ENCODE peak calls at places on chromosomes 5 and 9, in eight cellular contexts. C, M, B, F, H, P, A and J are unnamed samples.

GRCh38 chr5:145340099-145340498 is 495.0 kb downstream of the PRELID2 start:
- DNase-seq in C (no peak), M (no peak), B (no peak), F (no peak), H (no peak), P (no peak), A (no peak), J (no peak)

GRCh38 chr5:43802119-43802518 is 199.1 kb downstream of the NNT start:
- DNase-seq in C (peak), M (peak), B (no peak), F (peak), H (no peak), P (no peak), A (peak), J (peak)

GRCh38 chr5:29982446-29982845 is 1211.0 kb upstream of the CDH6 start:
- DNase-seq in C (no peak), M (no peak), B (no peak), F (no peak), H (no peak), P (no peak), A (no peak), J (no peak)

GRCh38 chr5:178117911-178118310 is 4.6 kb downstream of the N4BP3 start:
- DNase-seq in C (no peak), M (no peak), B (no peak), F (no peak), H (no peak), P (no peak), A (no peak), J (no peak)

GRCh38 chr9:114852050-114852594 is 46.3 kb upstream of the TNFSF15 start:
- DNase-seq in C (peak), M (peak), B (no peak), F (no peak), H (peak), P (no peak), A (peak), J (peak)

GRCh38 chr5:79487251-79487650 is 26.7 kb downstream of the HOMER1 start:
- DNase-seq in C (no peak), M (no peak), B (no peak), F (no peak), H (no peak), P (no peak), A (no peak), J (no peak)

GRCh38 chr5:157481255-157481654 is 21.2 kb downstream of the NIPAL4 start:
- DNase-seq in C (no peak), M (no peak), B (no peak), F (no peak), H (no peak), P (no peak), A (no peak), J (no peak)

GRCh38 chr5:129899454-129899853 is 4.8 kb upstream of the CHSY3 start:
- DNase-seq in C (peak), M (peak), B (no peak), F (no peak), H (no peak), P (peak), A (peak), J (no peak)

GRCh38 chr9:122360891-122361290 is 9.9 kb upstream of the PTGS1 start:
- DNase-seq in C (peak), M (no peak), B (no peak), F (peak), H (no peak), P (no peak), A (peak), J (no peak)

GRCh38 chr5:109483395-109483974 is 73.7 kb upstream of the PJA2 start:
- DNase-seq in C (no peak), M (no peak), B (no peak), F (no peak), H (no peak), P (no peak), A (no peak), J (no peak)

GRCh38 chr9:101117091-101117490 is 88.6 kb downstream of the PLPPR1 start:
- DNase-seq in C (no peak), M (no peak), B (no peak), F (no peak), H (no peak), P (no peak), A (peak), J (no peak)

GRCh38 chr9:88017086-88017485 is 42.8 kb upstream of the CDK20 start:
- DNase-seq in C (peak), M (peak), B (no peak), F (no peak), H (no peak), P (no peak), A (no peak), J (no peak)

GRCh38 chr9:124708070-124708469 is 63.0 kb downstream of the NR6A1 start:
- DNase-seq in C (peak), M (no peak), B (no peak), F (no peak), H (no peak), P (no peak), A (no peak), J (no peak)

GRCh38 chr5:152864993-152865392 is 459.9 kb upstream of the NMUR2 start:
- DNase-seq in C (no peak), M (no peak), B (peak), F (no peak), H (no peak), P (no peak), A (no peak), J (no peak)

GRCh38 chr9:127457191-127457878 is 6.0 kb downstream of the LRSAM1 start:
- DNase-seq in C (no peak), M (no peak), B (no peak), F (no peak), H (no peak), P (no peak), A (no peak), J (no peak)

GRCh38 chr5:174307031-174307408 is 261.5 kb downstream of the NSG2 start:
- DNase-seq in C (no peak), M (no peak), B (no peak), F (no peak), H (no peak), P (no peak), A (no peak), J (no peak)

GRCh38 chr5:122093415-122093814 is 15.4 kb upstream of the LOX start:
- DNase-seq in C (peak), M (peak), B (no peak), F (no peak), H (no peak), P (no peak), A (no peak), J (peak)

GRCh38 chr9:72952394-72952720 is 496 bp downstream of the ALDH1A1 start:
- DNase-seq in C (no peak), M (no peak), B (no peak), F (no peak), H (no peak), P (peak), A (no peak), J (no peak)

GRCh38 chr9:72951520-72952393 is 1.1 kb downstream of the ALDH1A1 start:
- DNase-seq in C (no peak), M (no peak), B (no peak), F (no peak), H (no peak), P (peak), A (no peak), J (no peak)

GRCh38 chr9:72954431-72955420 is 1.9 kb upstream of the ALDH1A1 start:
- DNase-seq in C (no peak), M (no peak), B (no peak), F (no peak), H (no peak), P (peak), A (no peak), J (no peak)

GRCh38 chr9:72951043-72951442 is 1.8 kb downstream of the ALDH1A1 start:
- DNase-seq in C (no peak), M (no peak), B (no peak), F (no peak), H (no peak), P (peak), A (no peak), J (no peak)

GRCh38 chr9:72952914-72953313 is at the start of gene ALDH1A1:
- DNase-seq in C (no peak), M (no peak), B (peak), F (no peak), H (no peak), P (peak), A (peak), J (no peak)
- H3K4me3 ChIP-seq in C (peak), M (no peak), B (no peak), F (no peak), H (peak), P (peak), A (no peak), J (no peak)

GRCh38 chr5:16877267-16877935 is 58.7 kb downstream of the MYO10 start:
- DNase-seq in C (no peak), M (no peak), B (no peak), F (no peak), H (no peak), P (no peak), A (no peak), J (no peak)

GRCh38 chr5:16879650-16880049 is 56.4 kb downstream of the MYO10 start:
- DNase-seq in C (no peak), M (no peak), B (no peak), F (no peak), H (no peak), P (no peak), A (no peak), J (no peak)

GRCh38 chr5:16879191-16879590 is 56.9 kb downstream of the MYO10 start:
- DNase-seq in C (no peak), M (no peak), B (no peak), F (no peak), H (no peak), P (no peak), A (no peak), J (no peak)

GRCh38 chr5:16881253-16881652 is 54.8 kb downstream of the MYO10 start:
- DNase-seq in C (no peak), M (no peak), B (no peak), F (no peak), H (no peak), P (no peak), A (no peak), J (no peak)

GRCh38 chr5:16880547-16880946 is 55.5 kb downstream of the MYO10 start:
- DNase-seq in C (no peak), M (no peak), B (no peak), F (no peak), H (no peak), P (no peak), A (no peak), J (no peak)
- H3K4me3 ChIP-seq in C (no peak), M (no peak), B (no peak), F (no peak), H (no peak), P (no peak), A (no peak), J (no peak)

DNA sequence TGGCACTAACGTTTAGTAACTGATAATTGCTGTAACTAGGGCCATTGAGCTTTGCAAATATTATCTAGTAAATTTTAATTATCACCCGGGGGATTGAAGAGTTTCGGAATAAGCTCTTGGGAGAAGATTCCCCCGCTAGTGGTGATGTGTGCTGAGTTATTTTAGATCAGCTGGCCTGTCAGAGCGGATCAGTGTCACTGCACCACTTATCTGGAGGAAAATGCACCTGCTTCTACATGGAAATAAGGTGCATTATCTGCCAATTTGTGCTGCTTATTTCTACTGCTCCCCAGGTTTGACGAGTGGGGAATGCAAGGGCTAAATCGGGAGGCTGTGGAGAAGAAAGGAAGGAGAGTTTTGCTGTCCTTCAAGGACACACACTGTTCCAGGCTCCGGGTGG is 518.6 kb downstream of the TLE4 start:
- DNase-seq in C (no peak), M (no peak), B (no peak), F (no peak), H (no peak), P (no peak), A (no peak), J (no peak)
- H3K4me3 ChIP-seq in C (no peak), M (no peak), B (no peak), F (no peak), H (no peak), P (no peak), A (no peak), J (no peak)

GRCh38 chr5:73445708-73446630 is 2.6 kb downstream of the FOXD1 start:
- DNase-seq in C (no peak), M (no peak), B (no peak), F (no peak), H (no peak), P (no peak), A (no peak), J (no peak)
- H3K4me3 ChIP-seq in C (peak), M (peak), B (no peak), F (peak), H (peak), P (peak), A (no peak), J (peak)

GRCh38 chr5:163094492-163095180 is 342.8 kb upstream of the CCNG1 start:
- DNase-seq in C (no peak), M (no peak), B (no peak), F (no peak), H (no peak), P (no peak), A (no peak), J (no peak)
- H3K4me3 ChIP-seq in C (no peak), M (no peak), B (no peak), F (no peak), H (no peak), P (no peak), A (no peak), J (no peak)

DNA sequence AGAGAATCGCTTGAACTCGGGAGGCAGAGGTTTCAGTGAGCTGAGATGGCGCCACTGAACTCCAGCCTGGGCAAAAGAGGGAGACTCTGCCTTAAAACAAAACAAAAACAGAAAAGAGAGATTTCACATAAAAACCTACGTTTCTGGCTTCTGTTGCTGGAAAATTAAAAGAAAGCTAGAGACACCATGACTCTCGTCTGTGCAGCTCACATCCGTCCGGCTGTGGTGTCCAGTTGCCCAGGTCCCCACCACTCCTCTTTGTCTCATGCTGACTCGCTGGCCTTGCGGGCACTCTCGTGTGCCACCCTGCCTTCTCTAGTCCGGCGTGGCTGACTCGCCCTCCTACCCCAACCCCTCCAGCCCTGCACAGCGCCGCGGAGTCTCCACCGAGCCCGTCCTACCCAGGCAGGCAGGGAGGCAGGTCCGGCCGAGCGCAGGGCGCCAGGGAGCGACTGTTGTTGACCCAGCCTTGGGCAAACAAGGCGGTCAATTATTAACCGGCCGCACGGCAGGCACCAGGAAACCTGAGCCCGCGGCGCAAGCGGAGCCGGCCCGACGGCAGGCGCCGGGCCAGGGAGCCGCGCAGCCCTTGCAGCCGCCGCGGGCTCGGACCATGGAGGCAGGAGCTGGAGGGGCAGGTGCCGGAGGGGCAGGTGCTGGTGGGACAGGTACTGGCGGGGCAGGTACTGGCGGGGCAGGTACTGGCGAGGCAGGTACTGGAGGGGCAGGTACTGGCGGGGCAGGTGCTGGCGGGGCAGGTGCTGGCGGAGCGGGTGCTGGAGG is at the start of gene PRRT1B:
- DNase-seq in C (no peak), M (peak), B (no peak), F (no peak), H (peak), P (peak), A (no peak), J (no peak)
- H3K4me3 ChIP-seq in C (no peak), M (no peak), B (peak), F (no peak), H (peak), P (peak), A (no peak), J (no peak)

GRCh38 chr5:114362977-114363721 is 1.3 kb downstream of the KCNN2 start:
- DNase-seq in C (no peak), M (no peak), B (peak), F (no peak), H (no peak), P (peak), A (no peak), J (no peak)

GRCh38 chr5:114360816-114361723 is 800 bp upstream of the KCNN2 start:
- DNase-seq in C (no peak), M (no peak), B (peak), F (no peak), H (no peak), P (peak), A (no peak), J (no peak)

GRCh38 chr5:114361724-114362196 is at the start of gene KCNN2:
- DNase-seq in C (peak), M (peak), B (peak), F (peak), H (peak), P (peak), A (peak), J (peak)

GRCh38 chr5:114363837-114364236 is 2.0 kb downstream of the KCNN2 start:
- DNase-seq in C (no peak), M (no peak), B (no peak), F (no peak), H (no peak), P (no peak), A (no peak), J (no peak)

DNA sequence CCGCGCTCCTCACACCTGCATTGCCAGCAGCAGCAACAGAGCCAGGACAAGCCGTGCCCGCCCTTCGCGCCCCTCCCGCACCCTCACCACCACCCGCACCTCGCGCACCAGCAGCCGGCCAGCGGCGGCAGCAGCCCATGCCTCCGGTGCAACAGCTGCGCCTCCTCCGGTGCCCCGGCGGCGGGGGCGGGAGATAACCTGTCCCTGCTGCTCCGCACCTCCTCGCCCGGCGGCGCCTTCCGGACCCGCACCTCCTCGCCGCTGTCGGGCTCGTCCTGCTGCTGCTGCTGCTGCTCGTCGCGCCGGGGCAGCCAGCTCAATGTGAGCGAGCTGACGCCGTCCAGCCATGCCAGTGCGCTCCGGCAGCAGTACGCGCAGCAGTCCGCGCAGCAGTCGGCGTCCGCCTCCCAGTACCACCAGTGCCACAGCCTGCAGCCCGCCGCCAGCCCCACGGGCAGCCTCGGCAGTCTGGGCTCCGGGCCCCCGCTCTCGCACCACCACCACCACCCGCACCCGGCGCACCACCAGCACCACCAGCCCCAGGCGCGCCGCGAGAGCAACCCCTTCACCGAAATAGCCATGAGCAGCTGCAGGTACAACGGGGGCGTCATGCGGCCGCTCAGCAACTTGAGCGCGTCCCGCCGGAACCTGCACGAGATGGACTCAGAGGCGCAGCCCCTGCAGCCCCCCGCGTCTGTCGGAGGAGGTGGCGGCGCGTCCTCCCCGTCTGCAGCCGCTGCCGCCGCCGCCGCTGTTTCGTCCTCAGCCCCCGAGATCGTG is 517 bp downstream of the KCNN2 start:
- DNase-seq in C (peak), M (no peak), B (peak), F (peak), H (peak), P (peak), A (no peak), J (no peak)
- H3K4me3 ChIP-seq in C (peak), M (peak), B (peak), F (peak), H (peak), P (peak), A (peak), J (peak)

GRCh38 chr5:115389799-115390382 is 93.4 kb upstream of the CCDC112 start:
- DNase-seq in C (no peak), M (no peak), B (no peak), F (no peak), H (peak), P (peak), A (no peak), J (no peak)
- H3K4me3 ChIP-seq in C (no peak), M (no peak), B (no peak), F (no peak), H (no peak), P (no peak), A (no peak), J (no peak)